ENCODE peak calls at places on chromosomes 5 and 9, in six cellular contexts. One of them, this sample, is unnamed.

GRCh38 chr9:109329274-109330258 is 8.7 kb upstream of the EPB41L4B start:
- DNase-seq in WTC11: no peak
- DNase-seq in tibial artery: peak; percentile 56
- DNase-seq in fibroblast of pulmonary artery: peak; percentile 63
- DNase-seq in GM12865: no peak
- DNase-seq in choroid plexus epithelial cell: peak; percentile 64
- DNase-seq in this sample: no peak

GRCh38 chr5:35470866-35471265 is 146.8 kb upstream of the SPEF2 start:
- DNase-seq in tibial artery: no peak
- DNase-seq in choroid plexus epithelial cell: peak; percentile 41
- DNase-seq in fibroblast of pulmonary artery: peak; percentile 22
- DNase-seq in GM12865: no peak
- DNase-seq in WTC11: no peak
- DNase-seq in this sample: no peak

GRCh38 chr5:76794871-76795270 is 24.0 kb upstream of the F2RL1 start:
- DNase-seq in choroid plexus epithelial cell: peak; percentile 69
- DNase-seq in tibial artery: no peak
- DNase-seq in fibroblast of pulmonary artery: peak; percentile 73
- DNase-seq in GM12865: no peak
- DNase-seq in WTC11: no peak
- DNase-seq in this sample: no peak

GRCh38 chr5:10553476-10553875 is 10.4 kb upstream of the ANKRD33B start:
- DNase-seq in GM12865: no peak
- DNase-seq in fibroblast of pulmonary artery: no peak
- DNase-seq in WTC11: no peak
- DNase-seq in choroid plexus epithelial cell: no peak
- DNase-seq in tibial artery: no peak
- DNase-seq in this sample: no peak

GRCh38 chr5:119527346-119527745 is 75.0 kb downstream of the HSD17B4 start:
- DNase-seq in tibial artery: no peak
- DNase-seq in choroid plexus epithelial cell: peak; percentile 47
- DNase-seq in WTC11: no peak
- DNase-seq in fibroblast of pulmonary artery: peak; percentile 16
- DNase-seq in GM12865: no peak
- DNase-seq in this sample: no peak

GRCh38 chr9:87869082-87869481 is 13.6 kb upstream of the SPATA31E1 start:
- DNase-seq in tibial artery: no peak
- DNase-seq in choroid plexus epithelial cell: no peak
- DNase-seq in fibroblast of pulmonary artery: no peak
- DNase-seq in WTC11: no peak
- DNase-seq in GM12865: no peak
- DNase-seq in this sample: no peak

GRCh38 chr9:37466037-37466709 is 923 bp upstream of the ZBTB5 start:
- DNase-seq in choroid plexus epithelial cell: peak; percentile 93
- DNase-seq in GM12865: peak; percentile 61
- DNase-seq in tibial artery: peak; percentile 68
- DNase-seq in WTC11: peak; percentile 72
- DNase-seq in fibroblast of pulmonary artery: peak; percentile 82
- DNase-seq in this sample: no peak

GRCh38 chr5:76363385-76364261 is 39.5 kb upstream of the IQGAP2 start:
- DNase-seq in tibial artery: no peak
- DNase-seq in fibroblast of pulmonary artery: no peak
- DNase-seq in GM12865: no peak
- DNase-seq in WTC11: no peak
- DNase-seq in choroid plexus epithelial cell: no peak
- DNase-seq in this sample: no peak

GRCh38 chr9:136267261-136268111 is 21.9 kb upstream of the QSOX2 start:
- DNase-seq in WTC11: peak; percentile 84
- DNase-seq in fibroblast of pulmonary artery: peak; percentile 86
- DNase-seq in GM12865: peak; percentile 90
- DNase-seq in choroid plexus epithelial cell: peak; percentile 89
- DNase-seq in tibial artery: peak; percentile 54
- DNase-seq in this sample: peak; percentile 99

GRCh38 chr9:130167927-130168326 is 4.3 kb upstream of the NCS1 start:
- DNase-seq in tibial artery: no peak
- DNase-seq in fibroblast of pulmonary artery: no peak
- DNase-seq in choroid plexus epithelial cell: no peak
- DNase-seq in GM12865: no peak
- DNase-seq in WTC11: no peak
- DNase-seq in this sample: no peak
- TF ChIP-seq CTCF in tibial artery: no peak
- TF ChIP-seq CTCF in fibroblast of pulmonary artery: peak; percentile 1
- TF ChIP-seq CTCF in choroid plexus epithelial cell: peak; percentile 33
- TF ChIP-seq CTCF in GM12865: no peak
- TF ChIP-seq CTCF in WTC11: no peak
- TF ChIP-seq CTCF in this sample: no peak

DNA sequence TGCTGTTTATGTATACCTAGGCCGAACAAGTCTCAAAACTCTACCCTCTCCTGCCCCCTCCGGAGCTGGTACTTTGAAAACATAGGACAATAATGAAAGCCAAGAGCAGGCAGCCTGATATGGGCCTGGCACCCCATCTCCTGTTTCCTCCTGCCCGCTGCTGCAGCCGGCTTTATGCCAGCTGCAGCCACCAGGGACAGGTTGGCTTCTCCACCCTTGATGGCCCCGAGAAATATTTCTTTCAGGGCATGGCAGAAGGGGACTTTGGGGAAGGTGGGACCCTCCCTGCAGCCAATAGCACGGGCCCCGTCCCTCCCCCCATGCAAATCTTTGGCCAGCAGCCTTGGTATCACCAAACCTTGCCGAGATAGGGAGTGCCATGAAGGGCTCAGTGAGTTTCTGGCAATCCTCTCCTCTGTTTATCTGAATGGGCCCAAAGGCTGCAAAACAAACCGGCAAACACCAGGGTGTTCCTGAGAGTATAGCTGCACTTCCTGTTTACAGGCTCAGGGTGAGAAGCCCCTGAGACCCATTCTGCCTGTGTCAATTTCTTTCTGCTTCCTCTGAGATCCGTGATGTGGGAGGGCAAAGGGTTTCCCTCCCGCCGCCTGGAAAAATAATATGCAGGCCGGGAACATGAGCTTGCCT is 73.4 kb upstream of the BOD1 start:
- DNase-seq in GM12865: peak; percentile 73
- DNase-seq in WTC11: no peak
- DNase-seq in fibroblast of pulmonary artery: no peak
- DNase-seq in choroid plexus epithelial cell: peak; percentile 26
- DNase-seq in tibial artery: no peak
- DNase-seq in this sample: no peak
- TF ChIP-seq CTCF in GM12865: peak; percentile 2
- TF ChIP-seq CTCF in WTC11: no peak
- TF ChIP-seq CTCF in fibroblast of pulmonary artery: no peak
- TF ChIP-seq CTCF in choroid plexus epithelial cell: peak; percentile 2
- TF ChIP-seq CTCF in tibial artery: no peak
- TF ChIP-seq CTCF in this sample: no peak

DNA sequence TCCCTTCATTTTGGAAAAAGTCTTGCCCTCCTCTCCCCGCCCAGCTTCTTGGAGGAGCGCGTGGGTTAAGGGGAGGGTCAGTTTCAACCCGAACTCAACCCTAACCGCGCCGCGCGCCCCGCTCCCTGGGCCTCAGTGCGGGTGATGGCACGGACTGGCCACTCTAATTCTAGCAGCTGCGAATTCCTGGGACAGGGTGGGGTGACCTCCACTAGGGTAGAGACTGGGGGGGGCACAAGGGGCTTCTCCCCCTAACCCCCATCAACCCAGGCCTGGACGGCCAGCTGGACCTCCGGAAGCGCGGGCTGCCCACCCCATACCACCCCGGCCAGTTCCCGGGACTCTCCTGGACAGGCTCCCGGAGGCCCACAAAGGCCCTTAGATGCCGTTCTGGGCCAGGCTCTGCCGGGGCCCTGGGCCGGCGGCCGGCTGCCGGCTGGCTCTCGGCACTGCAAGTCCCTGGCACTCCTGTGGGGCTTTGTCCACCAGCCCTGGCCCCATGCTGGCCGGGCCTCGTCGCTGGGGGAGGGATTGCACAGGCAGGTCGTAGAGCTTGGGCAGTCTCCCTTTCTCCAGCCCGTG is 7.2 kb upstream of the PSD2 start:
- DNase-seq in WTC11: peak; percentile 40
- DNase-seq in choroid plexus epithelial cell: no peak
- DNase-seq in GM12865: no peak
- DNase-seq in tibial artery: no peak
- DNase-seq in fibroblast of pulmonary artery: no peak
- DNase-seq in this sample: no peak
- TF ChIP-seq CTCF in WTC11: no peak
- TF ChIP-seq CTCF in choroid plexus epithelial cell: no peak
- TF ChIP-seq CTCF in GM12865: no peak
- TF ChIP-seq CTCF in tibial artery: no peak
- TF ChIP-seq CTCF in fibroblast of pulmonary artery: no peak
- TF ChIP-seq CTCF in this sample: no peak

GRCh38 chr9:126057036-126057435 is 269.6 kb upstream of the MVB12B start:
- DNase-seq in fibroblast of pulmonary artery: no peak
- DNase-seq in WTC11: no peak
- DNase-seq in GM12865: no peak
- DNase-seq in choroid plexus epithelial cell: no peak
- DNase-seq in tibial artery: no peak
- DNase-seq in this sample: no peak
- TF ChIP-seq CTCF in fibroblast of pulmonary artery: no peak
- TF ChIP-seq CTCF in WTC11: no peak
- TF ChIP-seq CTCF in GM12865: no peak
- TF ChIP-seq CTCF in choroid plexus epithelial cell: no peak
- TF ChIP-seq CTCF in tibial artery: no peak
- TF ChIP-seq CTCF in this sample: no peak